ENCODE peak calls at places on chromosomes 3 and 15, in ten cellular contexts. One of them, this sample, is unnamed.

GRCh38 chr3:15360786-15361493 is 28.6 kb upstream of the SH3BP5 start:
- ATAC-seq in pancreas: no peak
- ATAC-seq in T-cell: no peak
- ATAC-seq in activated CD4-positive, CD25-positive, alpha-beta regulatory T cell treated with anti-CD3 and anti-CD28 coated beads, Interleukin-2, amount 50 U/mL, for 24 hours: no peak
- ATAC-seq in left lobe of liver: no peak
- ATAC-seq in Panc1: no peak
- ATAC-seq in naive B cell: peak
- ATAC-seq in omental fat pad: no peak
- ATAC-seq in mucosa of descending colon: no peak
- ATAC-seq in right cardiac atrium: peak
- ATAC-seq in this sample: no peak

GRCh38 chr3:134680796-134681526 is 30.1 kb upstream of the KY start:
- ATAC-seq in pancreas: no peak
- ATAC-seq in Panc1: no peak
- ATAC-seq in omental fat pad: no peak
- ATAC-seq in T-cell: no peak
- ATAC-seq in right cardiac atrium: peak
- ATAC-seq in naive B cell: no peak
- ATAC-seq in activated CD4-positive, CD25-positive, alpha-beta regulatory T cell treated with anti-CD3 and anti-CD28 coated beads, Interleukin-2, amount 50 U/mL, for 24 hours: no peak
- ATAC-seq in left lobe of liver: no peak
- ATAC-seq in mucosa of descending colon: no peak
- ATAC-seq in this sample: no peak

GRCh38 chr3:192899540-192899982 is 18.1 kb downstream of the MB21D2 start:
- ATAC-seq in Panc1: no peak
- ATAC-seq in activated CD4-positive, CD25-positive, alpha-beta regulatory T cell treated with anti-CD3 and anti-CD28 coated beads, Interleukin-2, amount 50 U/mL, for 24 hours: peak
- ATAC-seq in pancreas: no peak
- ATAC-seq in left lobe of liver: no peak
- ATAC-seq in naive B cell: no peak
- ATAC-seq in mucosa of descending colon: no peak
- ATAC-seq in omental fat pad: no peak
- ATAC-seq in T-cell: no peak
- ATAC-seq in right cardiac atrium: no peak
- ATAC-seq in this sample: no peak

GRCh38 chr15:39701988-39702387 is 80.7 kb downstream of the FSIP1 start:
- ATAC-seq in activated CD4-positive, CD25-positive, alpha-beta regulatory T cell treated with anti-CD3 and anti-CD28 coated beads, Interleukin-2, amount 50 U/mL, for 24 hours: no peak
- ATAC-seq in left lobe of liver: no peak
- ATAC-seq in right cardiac atrium: no peak
- ATAC-seq in omental fat pad: no peak
- ATAC-seq in Panc1: no peak
- ATAC-seq in T-cell: no peak
- ATAC-seq in mucosa of descending colon: no peak
- ATAC-seq in pancreas: no peak
- ATAC-seq in naive B cell: no peak
- ATAC-seq in this sample: no peak

GRCh38 chr15:60508442-60508841 is 29.5 kb upstream of the ICE2 start:
- ATAC-seq in Panc1: no peak
- ATAC-seq in mucosa of descending colon: no peak
- ATAC-seq in naive B cell: no peak
- ATAC-seq in activated CD4-positive, CD25-positive, alpha-beta regulatory T cell treated with anti-CD3 and anti-CD28 coated beads, Interleukin-2, amount 50 U/mL, for 24 hours: peak
- ATAC-seq in T-cell: no peak
- ATAC-seq in right cardiac atrium: no peak
- ATAC-seq in pancreas: no peak
- ATAC-seq in omental fat pad: no peak
- ATAC-seq in left lobe of liver: no peak
- ATAC-seq in this sample: no peak

GRCh38 chr3:156183396-156183795 is 63.0 kb downstream of the KCNAB1 start:
- ATAC-seq in T-cell: no peak
- ATAC-seq in activated CD4-positive, CD25-positive, alpha-beta regulatory T cell treated with anti-CD3 and anti-CD28 coated beads, Interleukin-2, amount 50 U/mL, for 24 hours: no peak
- ATAC-seq in mucosa of descending colon: no peak
- ATAC-seq in right cardiac atrium: no peak
- ATAC-seq in naive B cell: no peak
- ATAC-seq in Panc1: no peak
- ATAC-seq in left lobe of liver: no peak
- ATAC-seq in pancreas: no peak
- ATAC-seq in omental fat pad: no peak
- ATAC-seq in this sample: no peak

GRCh38 chr3:25957026-25957425 is 167.1 kb downstream of the OXSM start:
- ATAC-seq in mucosa of descending colon: no peak
- ATAC-seq in Panc1: no peak
- ATAC-seq in T-cell: no peak
- ATAC-seq in right cardiac atrium: peak
- ATAC-seq in naive B cell: no peak
- ATAC-seq in omental fat pad: no peak
- ATAC-seq in pancreas: no peak
- ATAC-seq in left lobe of liver: no peak
- ATAC-seq in activated CD4-positive, CD25-positive, alpha-beta regulatory T cell treated with anti-CD3 and anti-CD28 coated beads, Interleukin-2, amount 50 U/mL, for 24 hours: no peak
- ATAC-seq in this sample: no peak

GRCh38 chr3:191133359-191133758 is 65.7 kb upstream of the OSTN start:
- ATAC-seq in pancreas: no peak
- ATAC-seq in mucosa of descending colon: no peak
- ATAC-seq in omental fat pad: no peak
- ATAC-seq in Panc1: no peak
- ATAC-seq in T-cell: no peak
- ATAC-seq in activated CD4-positive, CD25-positive, alpha-beta regulatory T cell treated with anti-CD3 and anti-CD28 coated beads, Interleukin-2, amount 50 U/mL, for 24 hours: no peak
- ATAC-seq in left lobe of liver: no peak
- ATAC-seq in naive B cell: no peak
- ATAC-seq in right cardiac atrium: no peak
- ATAC-seq in this sample: no peak

GRCh38 chr3:164179110-164179774 is 899.1 kb downstream of the SI start:
- ATAC-seq in naive B cell: no peak
- ATAC-seq in left lobe of liver: no peak
- ATAC-seq in activated CD4-positive, CD25-positive, alpha-beta regulatory T cell treated with anti-CD3 and anti-CD28 coated beads, Interleukin-2, amount 50 U/mL, for 24 hours: no peak
- ATAC-seq in right cardiac atrium: no peak
- ATAC-seq in T-cell: no peak
- ATAC-seq in Panc1: no peak
- ATAC-seq in mucosa of descending colon: no peak
- ATAC-seq in omental fat pad: no peak
- ATAC-seq in pancreas: no peak
- ATAC-seq in this sample: peak

GRCh38 chr3:174358252-174358651 is 500.9 kb upstream of the NAALADL2 start:
- ATAC-seq in T-cell: no peak
- ATAC-seq in naive B cell: no peak
- ATAC-seq in pancreas: no peak
- ATAC-seq in omental fat pad: no peak
- ATAC-seq in right cardiac atrium: no peak
- ATAC-seq in activated CD4-positive, CD25-positive, alpha-beta regulatory T cell treated with anti-CD3 and anti-CD28 coated beads, Interleukin-2, amount 50 U/mL, for 24 hours: no peak
- ATAC-seq in mucosa of descending colon: no peak
- ATAC-seq in left lobe of liver: no peak
- ATAC-seq in Panc1: no peak
- ATAC-seq in this sample: no peak

GRCh38 chr3:53754325-53754724 is 91.9 kb downstream of the CHDH start:
- ATAC-seq in left lobe of liver: peak
- ATAC-seq in T-cell: no peak
- ATAC-seq in activated CD4-positive, CD25-positive, alpha-beta regulatory T cell treated with anti-CD3 and anti-CD28 coated beads, Interleukin-2, amount 50 U/mL, for 24 hours: no peak
- ATAC-seq in omental fat pad: peak
- ATAC-seq in Panc1: no peak
- ATAC-seq in pancreas: no peak
- ATAC-seq in mucosa of descending colon: peak
- ATAC-seq in naive B cell: no peak
- ATAC-seq in right cardiac atrium: peak
- ATAC-seq in this sample: no peak

GRCh38 chr3:196653127-196653795 is 13.8 kb downstream of the NRROS start:
- ATAC-seq in naive B cell: no peak
- ATAC-seq in right cardiac atrium: no peak
- ATAC-seq in pancreas: no peak
- ATAC-seq in T-cell: no peak
- ATAC-seq in activated CD4-positive, CD25-positive, alpha-beta regulatory T cell treated with anti-CD3 and anti-CD28 coated beads, Interleukin-2, amount 50 U/mL, for 24 hours: no peak
- ATAC-seq in omental fat pad: no peak
- ATAC-seq in Panc1: no peak
- ATAC-seq in left lobe of liver: no peak
- ATAC-seq in mucosa of descending colon: no peak
- ATAC-seq in this sample: no peak

GRCh38 chr3:61701019-61701418 is 139.6 kb downstream of the PTPRG start:
- ATAC-seq in activated CD4-positive, CD25-positive, alpha-beta regulatory T cell treated with anti-CD3 and anti-CD28 coated beads, Interleukin-2, amount 50 U/mL, for 24 hours: no peak
- ATAC-seq in T-cell: no peak
- ATAC-seq in naive B cell: no peak
- ATAC-seq in left lobe of liver: no peak
- ATAC-seq in Panc1: no peak
- ATAC-seq in mucosa of descending colon: no peak
- ATAC-seq in right cardiac atrium: no peak
- ATAC-seq in pancreas: no peak
- ATAC-seq in omental fat pad: no peak
- ATAC-seq in this sample: no peak

GRCh38 chr15:64847448-64847847 is 5.7 kb downstream of the PLEKHO2 start:
- ATAC-seq in right cardiac atrium: no peak
- ATAC-seq in pancreas: no peak
- ATAC-seq in left lobe of liver: no peak
- ATAC-seq in naive B cell: no peak
- ATAC-seq in omental fat pad: no peak
- ATAC-seq in activated CD4-positive, CD25-positive, alpha-beta regulatory T cell treated with anti-CD3 and anti-CD28 coated beads, Interleukin-2, amount 50 U/mL, for 24 hours: no peak
- ATAC-seq in mucosa of descending colon: no peak
- ATAC-seq in T-cell: no peak
- ATAC-seq in Panc1: no peak
- ATAC-seq in this sample: no peak

GRCh38 chr3:170440346-170440745 is 21.7 kb downstream of the CLDN11 start:
- ATAC-seq in Panc1: no peak
- ATAC-seq in omental fat pad: peak
- ATAC-seq in activated CD4-positive, CD25-positive, alpha-beta regulatory T cell treated with anti-CD3 and anti-CD28 coated beads, Interleukin-2, amount 50 U/mL, for 24 hours: no peak
- ATAC-seq in mucosa of descending colon: peak
- ATAC-seq in right cardiac atrium: no peak
- ATAC-seq in T-cell: no peak
- ATAC-seq in pancreas: no peak
- ATAC-seq in left lobe of liver: no peak
- ATAC-seq in naive B cell: no peak
- ATAC-seq in this sample: no peak

GRCh38 chr3:54698059-54698458 is 229.8 kb downstream of the LRTM1 start:
- ATAC-seq in omental fat pad: no peak
- ATAC-seq in pancreas: no peak
- ATAC-seq in Panc1: no peak
- ATAC-seq in mucosa of descending colon: no peak
- ATAC-seq in activated CD4-positive, CD25-positive, alpha-beta regulatory T cell treated with anti-CD3 and anti-CD28 coated beads, Interleukin-2, amount 50 U/mL, for 24 hours: no peak
- ATAC-seq in naive B cell: no peak
- ATAC-seq in T-cell: no peak
- ATAC-seq in right cardiac atrium: no peak
- ATAC-seq in left lobe of liver: no peak
- ATAC-seq in this sample: no peak

GRCh38 chr15:67520276-67520975 is 505 bp upstream of the C15orf61 start:
- ATAC-seq in omental fat pad: peak
- ATAC-seq in Panc1: peak
- ATAC-seq in left lobe of liver: peak
- ATAC-seq in mucosa of descending colon: peak
- ATAC-seq in T-cell: no peak
- ATAC-seq in pancreas: peak
- ATAC-seq in naive B cell: peak
- ATAC-seq in activated CD4-positive, CD25-positive, alpha-beta regulatory T cell treated with anti-CD3 and anti-CD28 coated beads, Interleukin-2, amount 50 U/mL, for 24 hours: no peak
- ATAC-seq in right cardiac atrium: no peak
- ATAC-seq in this sample: no peak

GRCh38 chr3:45904931-45905330 is 18.6 kb downstream of the CCR9 start:
- ATAC-seq in omental fat pad: no peak
- ATAC-seq in T-cell: no peak
- ATAC-seq in left lobe of liver: no peak
- ATAC-seq in activated CD4-positive, CD25-positive, alpha-beta regulatory T cell treated with anti-CD3 and anti-CD28 coated beads, Interleukin-2, amount 50 U/mL, for 24 hours: peak
- ATAC-seq in naive B cell: peak
- ATAC-seq in pancreas: no peak
- ATAC-seq in right cardiac atrium: no peak
- ATAC-seq in mucosa of descending colon: no peak
- ATAC-seq in Panc1: no peak
- ATAC-seq in this sample: peak

GRCh38 chr3:18743761-18744160 is 318.6 kb upstream of the SATB1 start:
- ATAC-seq in pancreas: no peak
- ATAC-seq in naive B cell: no peak
- ATAC-seq in mucosa of descending colon: no peak
- ATAC-seq in T-cell: no peak
- ATAC-seq in omental fat pad: no peak
- ATAC-seq in Panc1: no peak
- ATAC-seq in activated CD4-positive, CD25-positive, alpha-beta regulatory T cell treated with anti-CD3 and anti-CD28 coated beads, Interleukin-2, amount 50 U/mL, for 24 hours: no peak
- ATAC-seq in left lobe of liver: no peak
- ATAC-seq in right cardiac atrium: no peak
- ATAC-seq in this sample: no peak

GRCh38 chr3:114542359-114542758 is 248.5 kb downstream of the TIGIT start:
- ATAC-seq in Panc1: no peak
- ATAC-seq in left lobe of liver: no peak
- ATAC-seq in omental fat pad: no peak
- ATAC-seq in right cardiac atrium: no peak
- ATAC-seq in activated CD4-positive, CD25-positive, alpha-beta regulatory T cell treated with anti-CD3 and anti-CD28 coated beads, Interleukin-2, amount 50 U/mL, for 24 hours: no peak
- ATAC-seq in naive B cell: no peak
- ATAC-seq in mucosa of descending colon: no peak
- ATAC-seq in T-cell: no peak
- ATAC-seq in pancreas: no peak
- ATAC-seq in this sample: no peak

GRCh38 chr3:2923390-2923789 is 186.8 kb downstream of the IL5RA start:
- ATAC-seq in T-cell: no peak
- ATAC-seq in naive B cell: no peak
- ATAC-seq in Panc1: no peak
- ATAC-seq in left lobe of liver: peak
- ATAC-seq in mucosa of descending colon: no peak
- ATAC-seq in activated CD4-positive, CD25-positive, alpha-beta regulatory T cell treated with anti-CD3 and anti-CD28 coated beads, Interleukin-2, amount 50 U/mL, for 24 hours: no peak
- ATAC-seq in omental fat pad: no peak
- ATAC-seq in right cardiac atrium: no peak
- ATAC-seq in pancreas: no peak
- ATAC-seq in this sample: no peak

GRCh38 chr3:99929409-99930139 is 111.9 kb downstream of the CMSS1 start:
- ATAC-seq in naive B cell: no peak
- ATAC-seq in omental fat pad: peak
- ATAC-seq in pancreas: no peak
- ATAC-seq in Panc1: no peak
- ATAC-seq in right cardiac atrium: peak
- ATAC-seq in mucosa of descending colon: peak
- ATAC-seq in activated CD4-positive, CD25-positive, alpha-beta regulatory T cell treated with anti-CD3 and anti-CD28 coated beads, Interleukin-2, amount 50 U/mL, for 24 hours: no peak
- ATAC-seq in left lobe of liver: no peak
- ATAC-seq in T-cell: no peak
- ATAC-seq in this sample: no peak

GRCh38 chr3:58566398-58567250 is 10.6 kb downstream of the FAM107A start:
- ATAC-seq in mucosa of descending colon: no peak
- ATAC-seq in pancreas: peak
- ATAC-seq in activated CD4-positive, CD25-positive, alpha-beta regulatory T cell treated with anti-CD3 and anti-CD28 coated beads, Interleukin-2, amount 50 U/mL, for 24 hours: no peak
- ATAC-seq in T-cell: no peak
- ATAC-seq in naive B cell: no peak
- ATAC-seq in left lobe of liver: no peak
- ATAC-seq in right cardiac atrium: no peak
- ATAC-seq in omental fat pad: no peak
- ATAC-seq in Panc1: peak
- ATAC-seq in this sample: no peak

GRCh38 chr3:186949281-186949982 is 19.1 kb downstream of the ST6GAL1 start:
- ATAC-seq in T-cell: no peak
- ATAC-seq in omental fat pad: peak
- ATAC-seq in pancreas: no peak
- ATAC-seq in Panc1: no peak
- ATAC-seq in activated CD4-positive, CD25-positive, alpha-beta regulatory T cell treated with anti-CD3 and anti-CD28 coated beads, Interleukin-2, amount 50 U/mL, for 24 hours: no peak
- ATAC-seq in left lobe of liver: no peak
- ATAC-seq in mucosa of descending colon: no peak
- ATAC-seq in naive B cell: no peak
- ATAC-seq in right cardiac atrium: peak
- ATAC-seq in this sample: no peak

GRCh38 chr3:156602424-156602823 is 47.5 kb upstream of the SSR3 start:
- ATAC-seq in omental fat pad: no peak
- ATAC-seq in mucosa of descending colon: no peak
- ATAC-seq in activated CD4-positive, CD25-positive, alpha-beta regulatory T cell treated with anti-CD3 and anti-CD28 coated beads, Interleukin-2, amount 50 U/mL, for 24 hours: peak
- ATAC-seq in T-cell: peak
- ATAC-seq in pancreas: no peak
- ATAC-seq in naive B cell: no peak
- ATAC-seq in Panc1: no peak
- ATAC-seq in right cardiac atrium: no peak
- ATAC-seq in left lobe of liver: no peak
- ATAC-seq in this sample: no peak

GRCh38 chr15:90405208-90405607 is 17.2 kb downstream of the IQGAP1 start:
- ATAC-seq in right cardiac atrium: no peak
- ATAC-seq in T-cell: no peak
- ATAC-seq in mucosa of descending colon: no peak
- ATAC-seq in omental fat pad: no peak
- ATAC-seq in activated CD4-positive, CD25-positive, alpha-beta regulatory T cell treated with anti-CD3 and anti-CD28 coated beads, Interleukin-2, amount 50 U/mL, for 24 hours: no peak
- ATAC-seq in left lobe of liver: no peak
- ATAC-seq in naive B cell: no peak
- ATAC-seq in Panc1: no peak
- ATAC-seq in pancreas: no peak
- ATAC-seq in this sample: no peak

GRCh38 chr15:65940618-65940909 is 71.3 kb downstream of the RAB11A start:
- ATAC-seq in right cardiac atrium: peak
- ATAC-seq in omental fat pad: no peak
- ATAC-seq in activated CD4-positive, CD25-positive, alpha-beta regulatory T cell treated with anti-CD3 and anti-CD28 coated beads, Interleukin-2, amount 50 U/mL, for 24 hours: no peak
- ATAC-seq in left lobe of liver: no peak
- ATAC-seq in pancreas: no peak
- ATAC-seq in T-cell: no peak
- ATAC-seq in mucosa of descending colon: peak
- ATAC-seq in Panc1: peak
- ATAC-seq in naive B cell: no peak
- ATAC-seq in this sample: no peak

GRCh38 chr3:133191818-133192217 is 153.6 kb downstream of the TMEM108 start:
- ATAC-seq in left lobe of liver: no peak
- ATAC-seq in Panc1: no peak
- ATAC-seq in pancreas: no peak
- ATAC-seq in right cardiac atrium: peak
- ATAC-seq in omental fat pad: no peak
- ATAC-seq in mucosa of descending colon: no peak
- ATAC-seq in activated CD4-positive, CD25-positive, alpha-beta regulatory T cell treated with anti-CD3 and anti-CD28 coated beads, Interleukin-2, amount 50 U/mL, for 24 hours: no peak
- ATAC-seq in naive B cell: no peak
- ATAC-seq in T-cell: no peak
- ATAC-seq in this sample: no peak

This sample was measured in stimulated activated memory B cell treated with anti-CD40 and anti-IgM and Interleukin-4, amounts not matched to agents 10 μg/mL and 1 μg/mL and 100 μg/mL, for 72 hours.